ENCODE peak calls at places on chromosomes 12 and 14, in four cellular contexts. M, D, L and R are unnamed samples. For H3K4me1, the result is how much of the 10 kb centered on the place peaks cover.

GRCh38 chr14:103543721-103544626 is 15.0 kb downstream of the TRMT61A start:
- DNase-seq in D (no peak), L (no peak), M (no peak), R (no peak)

GRCh38 chr14:84523746-84524145 is 1006.2 kb upstream of the FLRT2 start:
- DNase-seq in M (no peak), L (no peak), D (no peak), R (no peak)

GRCh38 chr14:35122696-35123387 is 490 bp downstream of the PRORP start:
- DNase-seq in D (no peak), L (peak), M (no peak), R (peak)

GRCh38 chr14:90722590-90722989 is 93.6 kb downstream of the TTC7B start:
- DNase-seq in D (no peak), M (no peak), L (no peak), R (no peak)

GRCh38 chr12:115166698-115167315 is 482.8 kb upstream of the TBX3 start:
- DNase-seq in D (no peak), L (no peak), M (no peak), R (no peak)

GRCh38 chr12:11085419-11085818 is 6.7 kb downstream of the TAS2R43 start:
- DNase-seq in M (no peak), L (no peak), D (no peak), R (no peak)

GRCh38 chr12:26861690-26862089 is 28.7 kb upstream of the ITPR2 start:
- DNase-seq in L (no peak), D (no peak), M (no peak), R (no peak)

GRCh38 chr12:80269953-80270552 is 170.7 kb downstream of the OTOGL start:
- DNase-seq in M (no peak), D (no peak), L (no peak), R (peak)

GRCh38 chr12:47892819-47893218 is 12.0 kb downstream of the VDR start:
- DNase-seq in D (no peak), M (peak), L (no peak), R (no peak)

GRCh38 chr12:123135688-123136087 is 15.2 kb downstream of the PITPNM2 start:
- DNase-seq in M (no peak), L (no peak), D (no peak), R (no peak)
- H3K4me1 ChIP-seq in M (under half), L (half or more), D (under half), R (under half)

GRCh38 chr12:29103539-29103974 is 45.5 kb upstream of the FAR2 start:
- DNase-seq in D (no peak), L (no peak), M (no peak), R (no peak)
- H3K4me3 ChIP-seq in D (no peak), L (no peak), M (no peak), R (no peak)

DNA sequence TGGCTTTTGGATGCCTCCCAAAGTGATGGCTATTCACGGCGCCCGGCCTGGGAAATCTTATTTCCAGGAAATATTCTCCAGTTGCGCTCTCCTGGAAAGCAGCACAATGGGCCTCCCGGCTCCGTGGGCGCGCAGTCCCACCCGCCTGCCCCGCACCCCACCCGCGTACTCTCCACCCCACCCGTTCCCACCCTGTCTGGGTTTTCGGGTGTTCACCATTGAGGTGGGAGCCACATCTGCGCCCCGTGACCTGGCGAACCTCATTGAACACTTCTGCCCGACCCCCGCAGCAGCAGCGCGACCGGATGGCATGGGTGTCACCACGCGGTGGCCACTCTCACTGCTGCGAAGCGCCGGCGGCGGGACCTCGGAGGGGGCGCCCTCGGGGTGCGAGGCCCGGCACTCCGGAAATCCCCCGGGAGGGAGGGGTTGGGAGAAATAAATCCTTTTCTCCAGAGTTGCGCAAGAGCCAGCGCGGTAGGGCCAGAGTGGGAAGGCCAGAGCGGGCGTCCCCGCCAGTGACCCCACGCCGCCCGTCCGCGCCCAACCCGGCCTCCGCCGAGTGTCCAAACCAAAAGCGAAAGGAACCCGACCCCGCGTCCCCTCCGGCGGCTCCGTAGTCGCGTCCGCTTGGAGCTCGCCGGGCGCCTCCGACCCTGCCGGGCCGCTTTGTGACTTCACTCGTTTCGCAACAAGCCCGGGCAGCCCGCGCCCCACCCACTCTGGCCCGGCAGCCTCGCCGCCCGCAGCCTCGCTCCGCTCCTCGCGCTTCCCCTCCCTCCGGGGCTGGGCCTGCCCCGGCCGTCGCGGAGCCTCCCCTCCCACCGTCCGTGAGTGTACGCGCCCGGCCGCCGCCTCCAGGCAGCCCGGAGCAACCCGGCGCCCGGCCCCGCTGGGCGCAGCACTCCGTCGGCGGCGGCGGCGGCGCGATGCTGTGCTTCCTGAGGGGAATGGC is at the start of gene DRAM1:
- DNase-seq in L (no peak), M (peak), D (peak), R (peak)
- TF ChIP-seq CTCF in L (no peak), M (no peak), D (no peak), R (peak)

DNA sequence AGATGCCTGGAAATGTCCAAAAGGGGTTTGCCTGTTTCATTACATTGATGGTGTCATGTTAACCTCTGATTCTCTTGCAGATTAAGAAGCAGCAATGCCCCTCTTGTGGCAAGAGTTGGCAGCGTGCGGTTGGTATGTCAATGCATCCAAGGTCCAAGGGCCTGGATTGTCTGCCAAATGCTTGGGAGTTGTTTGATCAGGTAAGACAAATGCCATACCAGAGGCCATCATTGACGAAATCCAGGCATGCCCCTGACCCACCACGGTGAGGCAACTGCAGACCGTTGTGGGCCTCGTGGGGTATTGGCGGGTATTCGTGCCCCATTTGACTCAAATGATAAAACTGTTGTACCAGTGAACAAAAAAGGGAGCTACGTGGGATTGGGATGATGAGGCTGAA is 11.4 kb upstream of the RNASE12 start:
- DNase-seq in D (no peak), L (no peak), M (no peak), R (peak)
- H3K4me1 ChIP-seq in D (under half), L (under half), M (under half), R (under half)

GRCh38 chr12:108854055-108854452 is 3.3 kb downstream of the SSH1 start:
- DNase-seq in M (no peak), D (no peak), L (no peak), R (no peak)

GRCh38 chr12:108853426-108853825 is 4.0 kb downstream of the SSH1 start:
- DNase-seq in D (no peak), L (no peak), M (no peak), R (no peak)

GRCh38 chr12:108854453-108855283 is 2.7 kb downstream of the SSH1 start:
- DNase-seq in M (no peak), L (no peak), D (no peak), R (no peak)

GRCh38 chr12:108850854-108851573 is 6.4 kb downstream of the SSH1 start:
- DNase-seq in D (no peak), M (no peak), L (no peak), R (no peak)

DNA sequence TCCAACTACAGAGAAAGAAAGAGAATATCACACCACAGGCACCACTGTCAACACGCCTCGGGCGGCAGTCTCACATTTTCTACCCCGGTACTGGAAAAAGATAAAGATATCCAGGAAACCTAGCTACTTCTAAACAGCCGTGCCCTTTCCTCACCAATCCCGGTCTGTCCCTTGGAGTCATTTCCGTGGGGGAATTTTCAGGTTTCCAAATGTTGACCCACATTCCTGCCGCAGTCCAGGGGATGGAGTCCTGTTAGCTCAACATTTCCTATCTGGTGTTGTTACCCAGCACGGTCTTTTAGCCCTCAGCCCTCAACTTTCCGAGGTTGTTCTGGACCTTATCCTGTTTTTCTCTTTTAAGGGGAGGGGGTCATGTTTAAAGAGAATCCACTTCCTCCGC is 4.7 kb downstream of the SSH1 start:
- DNase-seq in D (no peak), M (no peak), L (no peak), R (no peak)
- H3K4me3 ChIP-seq in D (no peak), M (no peak), L (no peak), R (no peak)

DNA sequence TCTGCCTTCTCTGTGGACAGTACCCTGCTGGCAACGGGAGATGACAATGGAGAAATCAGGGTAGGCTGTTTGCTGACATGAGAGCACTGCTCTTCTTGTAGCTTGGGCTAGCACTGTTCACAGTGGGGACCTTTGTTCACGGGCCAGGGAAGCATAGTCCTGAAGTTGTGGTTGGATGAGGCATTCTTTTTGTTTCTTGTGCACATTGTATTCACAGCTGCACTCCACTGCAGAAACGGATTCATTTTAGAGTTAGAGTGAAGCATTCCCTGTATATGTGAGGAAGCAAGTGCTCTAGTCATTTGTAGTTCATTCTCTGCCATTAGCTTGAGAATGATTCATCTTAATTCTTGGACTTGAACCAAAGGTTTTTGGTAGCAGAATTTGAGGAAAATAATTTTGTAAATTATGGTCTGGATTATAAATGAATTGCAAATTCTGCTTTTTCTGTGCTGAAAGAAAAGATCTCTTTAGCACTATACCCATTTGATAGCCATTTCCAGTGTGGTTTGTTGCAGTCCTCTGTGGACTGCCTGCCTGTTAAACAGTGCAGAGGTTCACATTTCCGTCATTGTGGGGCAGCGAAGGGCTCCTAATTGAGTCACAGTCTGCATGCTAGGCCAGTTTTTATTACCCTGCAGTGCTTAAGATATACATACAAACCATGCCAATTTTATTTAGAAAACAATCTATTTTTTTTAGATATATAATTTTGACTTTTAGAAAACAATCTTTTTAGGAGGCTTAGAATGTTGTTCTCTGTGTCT is 80.6 kb downstream of the APAF1 start:
- DNase-seq in L (no peak), D (no peak), M (no peak), R (peak)
- TF ChIP-seq CTCF in L (peak), D (no peak), M (peak), R (peak)

GRCh38 chr12:101857043-101857558 is 20.3 kb upstream of the DRAM1 start:
- DNase-seq in D (no peak), L (no peak), M (no peak), R (no peak)
- H3K4me1 ChIP-seq in D (under half), L (under half), M (under half), R (under half)

GRCh38 chr12:108635201-108635996 is 1.7 kb upstream of the SELPLG start:
- DNase-seq in L (no peak), D (no peak), M (no peak), R (peak)
- H3K4me3 ChIP-seq in L (no peak), D (peak), M (no peak), R (no peak)